ENCODE peak calls at places on chromosomes 2 and 18, in eight cellular contexts. W is heart left ventricle, Z is sigmoid colon, O is HepG2, H is uterus, M is body of pancreas, P is A549, U is stomach. S is an unnamed sample.

GRCh38 chr2:201699384-201699783 is 940 bp upstream of the MPP4 start:
- DNase-seq in Z (no peak), O (no peak), U (no peak), P (no peak), W (no peak), M (no peak), H (no peak), S (no peak)

GRCh38 chr2:45337396-45337795 is 273.7 kb downstream of the SRBD1 start:
- DNase-seq in O (no peak), M (no peak), U (no peak), W (no peak), Z (no peak), H (no peak), P (no peak), S (no peak)

GRCh38 chr2:200662727-200663126 is 76.9 kb downstream of the AOX1 start:
- DNase-seq in W (no peak), P (peak), M (no peak), U (no peak), H (no peak), Z (no peak), O (peak), S (no peak)

GRCh38 chr18:11516988-11517630 is 92.3 kb upstream of the SLC35G4 start:
- DNase-seq in P (no peak), U (no peak), Z (no peak), O (no peak), H (no peak), M (no peak), W (no peak), S (no peak)

GRCh38 chr2:96618599-96619283 is 19.4 kb downstream of the KANSL3 start:
- DNase-seq in O (no peak), P (no peak), W (no peak), H (peak), U (no peak), M (no peak), Z (no peak), S (no peak)

GRCh38 chr2:152740743-152741328 is 22.4 kb downstream of the ARL6IP6 start:
- DNase-seq in Z (no peak), U (no peak), O (peak), P (peak), W (no peak), H (no peak), M (no peak), S (no peak)

GRCh38 chr2:33436083-33436482 is 40.4 kb upstream of the RASGRP3 start:
- DNase-seq in O (no peak), Z (no peak), H (no peak), M (no peak), W (no peak), U (no peak), P (no peak), S (no peak)

GRCh38 chr18:58091099-58091611 is 47.1 kb downstream of the NEDD4L start:
- DNase-seq in W (no peak), P (no peak), H (no peak), Z (no peak), U (peak), O (no peak), M (peak), S (peak)

GRCh38 chr2:49837894-49838293 is 683.6 kb upstream of the FSHR start:
- DNase-seq in P (no peak), M (no peak), O (no peak), Z (no peak), U (no peak), H (no peak), W (no peak), S (no peak)

GRCh38 chr2:104756119-104756518 is 97.8 kb upstream of the POU3F3 start:
- DNase-seq in P (no peak), Z (no peak), H (no peak), W (no peak), U (no peak), O (no peak), M (no peak), S (no peak)

GRCh38 chr2:215364157-215365155 is 52.6 kb downstream of the ATIC start:
- DNase-seq in U (no peak), M (no peak), W (no peak), O (no peak), Z (no peak), H (no peak), P (no peak), S (no peak)

GRCh38 chr2:196291873-196292800 is 120.8 kb upstream of the STK17B start:
- DNase-seq in H (no peak), U (no peak), O (peak), M (peak), Z (no peak), P (no peak), W (no peak), S (peak)

GRCh38 chr2:241802421-241802749 is 6.6 kb upstream of the NEU4 start:
- DNase-seq in W (no peak), O (no peak), H (no peak), P (no peak), U (no peak), M (no peak), Z (peak), S (no peak)

GRCh38 chr2:156708051-156708450 is 271.9 kb downstream of the GPD2 start:
- DNase-seq in H (no peak), W (no peak), O (no peak), U (no peak), M (no peak), P (no peak), Z (no peak), S (no peak)

GRCh38 chr2:229921101-229921891 is 513 bp downstream of the TRIP12 start:
- DNase-seq in W (peak), P (peak), M (peak), H (peak), Z (peak), O (peak), U (peak), S (peak)

GRCh38 chr2:64876137-64876647 is 113.0 kb upstream of the SLC1A4 start:
- DNase-seq in P (peak), O (no peak), U (no peak), Z (no peak), H (peak), W (peak), M (no peak), S (no peak)

GRCh38 chr2:236085647-236086046 is 82.5 kb downstream of the GBX2 start:
- DNase-seq in O (no peak), U (no peak), P (no peak), Z (no peak), M (no peak), W (no peak), H (no peak), S (no peak)

GRCh38 chr2:47842846-47843245 is 59.9 kb downstream of the MSH6 start:
- DNase-seq in P (no peak), W (no peak), O (no peak), M (no peak), U (no peak), H (no peak), Z (no peak), S (no peak)

GRCh38 chr2:118320640-118321039 is 232.4 kb downstream of the INSIG2 start:
- DNase-seq in O (no peak), Z (no peak), W (no peak), U (no peak), P (no peak), M (no peak), H (no peak), S (no peak)

GRCh38 chr2:118315606-118316005 is 227.3 kb downstream of the INSIG2 start:
- DNase-seq in P (no peak), O (no peak), H (no peak), Z (no peak), W (no peak), M (no peak), U (no peak), S (no peak)

GRCh38 chr2:118321436-118322100 is 233.3 kb downstream of the INSIG2 start:
- DNase-seq in M (peak), Z (no peak), P (no peak), O (peak), W (no peak), H (no peak), U (no peak), S (no peak)

GRCh38 chr2:118322381-118322780 is 234.1 kb downstream of the INSIG2 start:
- DNase-seq in H (no peak), Z (no peak), M (no peak), O (no peak), W (no peak), P (no peak), U (no peak), S (no peak)

GRCh38 chr2:118319271-118319684 is 231.0 kb downstream of the INSIG2 start:
- DNase-seq in P (no peak), U (no peak), Z (no peak), M (no peak), O (no peak), H (no peak), W (no peak), S (no peak)
- TF ChIP-seq POLR2A in P (no peak), U (no peak), Z (no peak), M (no peak), O (no peak), H (no peak), W (no peak), S (no peak)

GRCh38 chr2:70143314-70144150 is 47.3 kb downstream of the C2orf42 start:
- DNase-seq in W (peak), U (peak), H (peak), M (peak), P (no peak), Z (peak), O (peak), S (peak)
- TF ChIP-seq POLR2A in W (no peak), U (no peak), H (peak), M (no peak), P (peak), Z (peak), O (peak), S (no peak)

GRCh38 chr2:123162400-123163016 is 862.6 kb upstream of the CNTNAP5 start:
- DNase-seq in Z (no peak), U (no peak), P (no peak), W (no peak), O (no peak), H (no peak), M (no peak), S (no peak)

GRCh38 chr2:123165616-123166015 is 859.5 kb upstream of the CNTNAP5 start:
- DNase-seq in H (no peak), P (no peak), Z (no peak), M (no peak), W (no peak), O (no peak), U (no peak), S (no peak)

DNA sequence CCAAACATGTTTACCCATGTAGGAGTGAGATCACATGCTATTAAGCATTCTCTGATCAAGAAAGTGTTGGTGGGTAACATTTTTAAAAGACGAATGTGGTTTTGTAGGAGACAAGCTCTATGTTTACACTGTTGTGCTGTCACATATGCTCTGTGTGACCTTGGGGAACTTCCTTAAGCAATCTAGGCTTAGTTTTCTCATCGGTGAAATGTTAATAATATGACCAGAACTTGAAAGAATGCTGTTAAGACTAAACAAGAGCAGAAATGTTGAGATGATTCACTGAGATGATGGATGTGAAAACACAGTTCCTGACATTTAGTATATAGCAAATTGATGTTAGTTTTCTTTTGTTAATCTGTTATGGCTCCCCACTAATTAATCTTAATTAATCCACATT is 860.9 kb upstream of the CNTNAP5 start:
- DNase-seq in P (no peak), O (no peak), W (no peak), U (no peak), M (no peak), Z (no peak), H (no peak), S (no peak)
- TF ChIP-seq POLR2A in P (no peak), O (no peak), W (no peak), U (no peak), M (no peak), Z (no peak), H (no peak), S (no peak)

GRCh38 chr2:23384551-23385349 is at the start of gene KLHL29:
- DNase-seq in U (peak), H (peak), O (no peak), P (peak), Z (peak), M (peak), W (peak), S (peak)
- TF ChIP-seq POLR2A in U (no peak), H (peak), O (no peak), P (peak), Z (no peak), M (no peak), W (no peak), S (no peak)